ENCODE peak calls at places on chromosomes 7 and 10, in ten cellular contexts. One of them, this sample, is unnamed.

GRCh38 chr7:90178592-90179279 is 24.5 kb downstream of the STEAP1 start:
- DNase-seq in cardiac fibroblast: peak; percentile 55
- DNase-seq in PC-3: peak; percentile 94
- DNase-seq in OCI-LY7: no peak
- DNase-seq in thyroid gland: no peak
- DNase-seq in tibial artery: no peak
- DNase-seq in fibroblast of lung: peak; percentile 93
- DNase-seq in fibroblast of the aortic adventitia: peak; percentile 69
- DNase-seq in NCI-H748 treated with DMSO at 0.1 percent for 48 hours: no peak
- DNase-seq in NCI-H446: no peak
- DNase-seq in this sample: no peak

GRCh38 chr10:7338469-7338868 is 72.4 kb downstream of the SFMBT2 start:
- DNase-seq in NCI-H748 treated with DMSO at 0.1 percent for 48 hours: no peak
- DNase-seq in NCI-H446: no peak
- DNase-seq in fibroblast of lung: peak; percentile 15
- DNase-seq in thyroid gland: no peak
- DNase-seq in cardiac fibroblast: no peak
- DNase-seq in tibial artery: no peak
- DNase-seq in OCI-LY7: no peak
- DNase-seq in PC-3: no peak
- DNase-seq in fibroblast of the aortic adventitia: no peak
- DNase-seq in this sample: no peak

GRCh38 chr7:959271-959670 is 4.8 kb upstream of the ADAP1 start:
- DNase-seq in thyroid gland: no peak
- DNase-seq in NCI-H446: no peak
- DNase-seq in tibial artery: no peak
- DNase-seq in OCI-LY7: no peak
- DNase-seq in PC-3: no peak
- DNase-seq in fibroblast of lung: no peak
- DNase-seq in NCI-H748 treated with DMSO at 0.1 percent for 48 hours: no peak
- DNase-seq in fibroblast of the aortic adventitia: no peak
- DNase-seq in cardiac fibroblast: no peak
- DNase-seq in this sample: no peak

GRCh38 chr7:158885624-158886023 is 29.3 kb downstream of the DYNC2I1 start:
- DNase-seq in cardiac fibroblast: peak; percentile 15
- DNase-seq in fibroblast of lung: no peak
- DNase-seq in tibial artery: no peak
- DNase-seq in PC-3: peak; percentile 28
- DNase-seq in fibroblast of the aortic adventitia: peak; percentile 18
- DNase-seq in OCI-LY7: peak; percentile 20
- DNase-seq in NCI-H446: peak; percentile 5
- DNase-seq in thyroid gland: no peak
- DNase-seq in NCI-H748 treated with DMSO at 0.1 percent for 48 hours: peak; percentile 12
- DNase-seq in this sample: peak; percentile 42

GRCh38 chr10:114995468-114995867 is 57.5 kb downstream of the TRUB1 start:
- DNase-seq in cardiac fibroblast: no peak
- DNase-seq in thyroid gland: no peak
- DNase-seq in NCI-H748 treated with DMSO at 0.1 percent for 48 hours: no peak
- DNase-seq in NCI-H446: no peak
- DNase-seq in OCI-LY7: no peak
- DNase-seq in tibial artery: no peak
- DNase-seq in PC-3: no peak
- DNase-seq in fibroblast of the aortic adventitia: no peak
- DNase-seq in fibroblast of lung: peak; percentile 77
- DNase-seq in this sample: no peak

GRCh38 chr10:93126484-93127052 is 52.9 kb downstream of the CYP26A1 start:
- DNase-seq in fibroblast of the aortic adventitia: no peak
- DNase-seq in NCI-H748 treated with DMSO at 0.1 percent for 48 hours: no peak
- DNase-seq in cardiac fibroblast: no peak
- DNase-seq in fibroblast of lung: no peak
- DNase-seq in tibial artery: no peak
- DNase-seq in thyroid gland: no peak
- DNase-seq in PC-3: no peak
- DNase-seq in NCI-H446: no peak
- DNase-seq in OCI-LY7: peak; percentile 13
- DNase-seq in this sample: no peak

GRCh38 chr7:133355325-133355708 is 102.4 kb downstream of the EXOC4 start:
- DNase-seq in NCI-H446: no peak
- DNase-seq in fibroblast of the aortic adventitia: peak; percentile 93
- DNase-seq in fibroblast of lung: peak; percentile 91
- DNase-seq in NCI-H748 treated with DMSO at 0.1 percent for 48 hours: no peak
- DNase-seq in cardiac fibroblast: peak; percentile 77
- DNase-seq in tibial artery: no peak
- DNase-seq in thyroid gland: no peak
- DNase-seq in PC-3: no peak
- DNase-seq in OCI-LY7: no peak
- DNase-seq in this sample: peak; percentile 40

GRCh38 chr7:115099906-115100305 is 178.0 kb downstream of the MDFIC start:
- DNase-seq in thyroid gland: no peak
- DNase-seq in PC-3: peak; percentile 71
- DNase-seq in fibroblast of the aortic adventitia: peak; percentile 76
- DNase-seq in tibial artery: no peak
- DNase-seq in fibroblast of lung: peak; percentile 81
- DNase-seq in OCI-LY7: no peak
- DNase-seq in cardiac fibroblast: peak; percentile 81
- DNase-seq in NCI-H446: no peak
- DNase-seq in NCI-H748 treated with DMSO at 0.1 percent for 48 hours: no peak
- DNase-seq in this sample: no peak

GRCh38 chr10:113612154-113612553 is 51.7 kb downstream of the NRAP start:
- DNase-seq in OCI-LY7: no peak
- DNase-seq in fibroblast of lung: no peak
- DNase-seq in thyroid gland: no peak
- DNase-seq in tibial artery: no peak
- DNase-seq in NCI-H446: no peak
- DNase-seq in fibroblast of the aortic adventitia: no peak
- DNase-seq in cardiac fibroblast: no peak
- DNase-seq in PC-3: no peak
- DNase-seq in NCI-H748 treated with DMSO at 0.1 percent for 48 hours: no peak
- DNase-seq in this sample: no peak

GRCh38 chr10:110425684-110426293 is 71.9 kb upstream of the DUSP5 start:
- DNase-seq in PC-3: peak; percentile 61
- DNase-seq in tibial artery: no peak
- DNase-seq in fibroblast of the aortic adventitia: peak; percentile 94
- DNase-seq in cardiac fibroblast: peak; percentile 87
- DNase-seq in fibroblast of lung: peak; percentile 99
- DNase-seq in OCI-LY7: no peak
- DNase-seq in NCI-H748 treated with DMSO at 0.1 percent for 48 hours: no peak
- DNase-seq in NCI-H446: no peak
- DNase-seq in thyroid gland: no peak
- DNase-seq in this sample: no peak